ENCODE peak calls at places on chromosomes 7 and 10, in eight cellular contexts. One of them, this sample, is unnamed.

GRCh38 chr10:118594392-118595063 is 920 bp downstream of the PRLHR start:
- DNase-seq in IMR-90: peak; percentile 21
- DNase-seq in heart right ventricle: peak; percentile 26
- DNase-seq in stomach: no peak
- DNase-seq in esophagus squamous epithelium: no peak
- DNase-seq in fibroblast of lung: peak; percentile 28
- DNase-seq in body of pancreas: peak; percentile 44
- DNase-seq in T-helper 17 cell: no peak
- DNase-seq in this sample: peak; percentile 91

GRCh38 chr10:77392236-77392721 is 245.3 kb downstream of the KCNMA1 start:
- DNase-seq in fibroblast of lung: peak; percentile 59
- DNase-seq in heart right ventricle: no peak
- DNase-seq in IMR-90: peak; percentile 60
- DNase-seq in stomach: no peak
- DNase-seq in body of pancreas: no peak
- DNase-seq in esophagus squamous epithelium: no peak
- DNase-seq in T-helper 17 cell: no peak
- DNase-seq in this sample: no peak

GRCh38 chr7:1775389-1775788 is 105.3 kb downstream of the ELFN1 start:
- DNase-seq in fibroblast of lung: no peak
- DNase-seq in IMR-90: no peak
- DNase-seq in esophagus squamous epithelium: no peak
- DNase-seq in body of pancreas: no peak
- DNase-seq in heart right ventricle: no peak
- DNase-seq in stomach: no peak
- DNase-seq in T-helper 17 cell: no peak
- DNase-seq in this sample: no peak

GRCh38 chr7:41403291-41403690 is 299.6 kb downstream of the INHBA start:
- DNase-seq in IMR-90: no peak
- DNase-seq in T-helper 17 cell: no peak
- DNase-seq in esophagus squamous epithelium: no peak
- DNase-seq in heart right ventricle: no peak
- DNase-seq in body of pancreas: no peak
- DNase-seq in stomach: no peak
- DNase-seq in fibroblast of lung: no peak
- DNase-seq in this sample: no peak

GRCh38 chr7:40646717-40647116 is 511.9 kb downstream of the SUGCT start:
- DNase-seq in heart right ventricle: no peak
- DNase-seq in IMR-90: peak; percentile 18
- DNase-seq in esophagus squamous epithelium: no peak
- DNase-seq in body of pancreas: no peak
- DNase-seq in T-helper 17 cell: no peak
- DNase-seq in fibroblast of lung: no peak
- DNase-seq in stomach: no peak
- DNase-seq in this sample: no peak

GRCh38 chr7:32515890-32516550 is 20.7 kb downstream of the AVL9 start:
- DNase-seq in stomach: no peak
- DNase-seq in fibroblast of lung: no peak
- DNase-seq in IMR-90: peak; percentile 27
- DNase-seq in esophagus squamous epithelium: no peak
- DNase-seq in body of pancreas: no peak
- DNase-seq in heart right ventricle: no peak
- DNase-seq in T-helper 17 cell: no peak
- DNase-seq in this sample: no peak

GRCh38 chr7:157425761-157426160 is 89.0 kb downstream of the DNAJB6 start:
- DNase-seq in fibroblast of lung: no peak
- DNase-seq in heart right ventricle: no peak
- DNase-seq in body of pancreas: no peak
- DNase-seq in IMR-90: no peak
- DNase-seq in esophagus squamous epithelium: no peak
- DNase-seq in stomach: no peak
- DNase-seq in T-helper 17 cell: no peak
- DNase-seq in this sample: no peak

GRCh38 chr10:70404906-70405824 is 1.2 kb downstream of the EIF4EBP2 start:
- DNase-seq in T-helper 17 cell: no peak
- DNase-seq in esophagus squamous epithelium: no peak
- DNase-seq in fibroblast of lung: peak; percentile 99
- DNase-seq in IMR-90: peak; percentile 96
- DNase-seq in body of pancreas: peak; percentile 78
- DNase-seq in stomach: peak; percentile 74
- DNase-seq in heart right ventricle: peak; percentile 71
- DNase-seq in this sample: peak; percentile 97

GRCh38 chr10:102837230-102837721 is at the start of gene CYP17A1:
- DNase-seq in T-helper 17 cell: no peak
- DNase-seq in heart right ventricle: no peak
- DNase-seq in body of pancreas: peak; percentile 78
- DNase-seq in esophagus squamous epithelium: no peak
- DNase-seq in stomach: peak; percentile 76
- DNase-seq in fibroblast of lung: no peak
- DNase-seq in IMR-90: no peak
- DNase-seq in this sample: no peak

GRCh38 chr10:75531571-75532031 is 100.2 kb downstream of the LRMDA start:
- DNase-seq in IMR-90: no peak
- DNase-seq in stomach: no peak
- DNase-seq in T-helper 17 cell: no peak
- DNase-seq in esophagus squamous epithelium: no peak
- DNase-seq in heart right ventricle: no peak
- DNase-seq in fibroblast of lung: no peak
- DNase-seq in body of pancreas: no peak
- DNase-seq in this sample: no peak

GRCh38 chr10:85611746-85612377 is 754.7 kb downstream of the GRID1 start:
- DNase-seq in fibroblast of lung: no peak
- DNase-seq in stomach: no peak
- DNase-seq in T-helper 17 cell: no peak
- DNase-seq in IMR-90: no peak
- DNase-seq in esophagus squamous epithelium: no peak
- DNase-seq in body of pancreas: no peak
- DNase-seq in heart right ventricle: no peak
- DNase-seq in this sample: no peak

GRCh38 chr10:31381766-31382316 is 62.8 kb downstream of the ZEB1 start:
- DNase-seq in IMR-90: peak; percentile 55
- DNase-seq in fibroblast of lung: peak; percentile 32
- DNase-seq in stomach: no peak
- DNase-seq in esophagus squamous epithelium: no peak
- DNase-seq in T-helper 17 cell: no peak
- DNase-seq in heart right ventricle: no peak
- DNase-seq in body of pancreas: no peak
- DNase-seq in this sample: peak; percentile 67

GRCh38 chr7:114459574-114459973 is 45.0 kb downstream of the FOXP2 start:
- DNase-seq in IMR-90: no peak
- DNase-seq in T-helper 17 cell: no peak
- DNase-seq in heart right ventricle: no peak
- DNase-seq in body of pancreas: no peak
- DNase-seq in fibroblast of lung: no peak
- DNase-seq in esophagus squamous epithelium: no peak
- DNase-seq in stomach: no peak
- DNase-seq in this sample: no peak

GRCh38 chr10:104937528-104937927 is 296.4 kb downstream of the SORCS3 start:
- DNase-seq in heart right ventricle: no peak
- DNase-seq in body of pancreas: peak; percentile 91
- DNase-seq in stomach: no peak
- DNase-seq in fibroblast of lung: peak; percentile 69
- DNase-seq in esophagus squamous epithelium: no peak
- DNase-seq in T-helper 17 cell: no peak
- DNase-seq in IMR-90: peak; percentile 7
- DNase-seq in this sample: no peak

GRCh38 chr7:151375530-151376217 is 34.1 kb downstream of the NUB1 start:
- DNase-seq in fibroblast of lung: no peak
- DNase-seq in stomach: no peak
- DNase-seq in body of pancreas: no peak
- DNase-seq in IMR-90: no peak
- DNase-seq in esophagus squamous epithelium: no peak
- DNase-seq in heart right ventricle: no peak
- DNase-seq in T-helper 17 cell: no peak
- DNase-seq in this sample: peak; percentile 74

GRCh38 chr7:70016044-70016770 is 417.9 kb downstream of the AUTS2 start:
- DNase-seq in IMR-90: peak; percentile 0
- DNase-seq in fibroblast of lung: peak; percentile 61
- DNase-seq in stomach: no peak
- DNase-seq in T-helper 17 cell: no peak
- DNase-seq in heart right ventricle: no peak
- DNase-seq in body of pancreas: no peak
- DNase-seq in esophagus squamous epithelium: no peak
- DNase-seq in this sample: no peak

GRCh38 chr7:45999541-45999940 is 78.5 kb upstream of the IGFBP3 start:
- DNase-seq in fibroblast of lung: no peak
- DNase-seq in IMR-90: no peak
- DNase-seq in T-helper 17 cell: no peak
- DNase-seq in heart right ventricle: no peak
- DNase-seq in stomach: no peak
- DNase-seq in esophagus squamous epithelium: no peak
- DNase-seq in body of pancreas: no peak
- DNase-seq in this sample: no peak

GRCh38 chr7:54823776-54824175 is 64.8 kb upstream of the SEC61G start:
- DNase-seq in fibroblast of lung: no peak
- DNase-seq in stomach: no peak
- DNase-seq in T-helper 17 cell: no peak
- DNase-seq in body of pancreas: no peak
- DNase-seq in heart right ventricle: no peak
- DNase-seq in IMR-90: no peak
- DNase-seq in esophagus squamous epithelium: no peak
- DNase-seq in this sample: no peak
- H3K9me3 ChIP-seq in fibroblast of lung: no peaks in the 10 kb centered on the region
- H3K9me3 ChIP-seq in stomach: no peaks in the 10 kb centered on the region
- H3K9me3 ChIP-seq in T-helper 17 cell: no peaks in the 10 kb centered on the region
- H3K9me3 ChIP-seq in body of pancreas: no peaks in the 10 kb centered on the region
- H3K9me3 ChIP-seq in heart right ventricle: peaks cover 14% of the 10 kb centered on the region
- H3K9me3 ChIP-seq in IMR-90: no peaks in the 10 kb centered on the region
- H3K9me3 ChIP-seq in esophagus squamous epithelium: no peaks in the 10 kb centered on the region
- H3K9me3 ChIP-seq in this sample: no peaks in the 10 kb centered on the region

DNA sequence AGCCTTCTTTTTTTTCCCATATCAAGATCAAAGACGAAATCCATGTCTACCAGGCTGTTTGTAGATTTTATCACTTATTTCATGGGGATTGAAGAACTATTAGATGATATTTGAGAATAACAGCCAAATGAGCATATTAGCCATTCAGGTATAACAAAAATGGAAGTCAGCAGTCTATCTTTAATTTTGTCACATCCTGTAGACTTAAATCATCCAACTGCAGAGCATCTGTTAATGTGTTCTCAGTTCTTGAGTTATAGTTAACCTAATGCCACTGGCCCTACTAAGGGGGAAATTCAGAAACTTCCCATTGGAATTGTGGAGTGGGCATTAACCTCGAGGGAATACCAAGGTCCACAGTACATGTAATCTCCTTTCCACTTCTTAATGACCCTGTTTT is 380.1 kb downstream of the CNTNAP2 start:
- DNase-seq in body of pancreas: no peak
- DNase-seq in fibroblast of lung: no peak
- DNase-seq in T-helper 17 cell: no peak
- DNase-seq in stomach: no peak
- DNase-seq in heart right ventricle: no peak
- DNase-seq in esophagus squamous epithelium: no peak
- DNase-seq in IMR-90: no peak
- DNase-seq in this sample: no peak
- H3K9me3 ChIP-seq in body of pancreas: no peaks in the 10 kb centered on the region
- H3K9me3 ChIP-seq in fibroblast of lung: no peaks in the 10 kb centered on the region
- H3K9me3 ChIP-seq in T-helper 17 cell: no peaks in the 10 kb centered on the region
- H3K9me3 ChIP-seq in stomach: peaks cover 26% of the 10 kb centered on the region
- H3K9me3 ChIP-seq in heart right ventricle: peaks cover 34% of the 10 kb centered on the region
- H3K9me3 ChIP-seq in esophagus squamous epithelium: peaks cover 3% of the 10 kb centered on the region
- H3K9me3 ChIP-seq in IMR-90: peaks cover 3% of the 10 kb centered on the region
- H3K9me3 ChIP-seq in this sample: no peaks in the 10 kb centered on the region

DNA sequence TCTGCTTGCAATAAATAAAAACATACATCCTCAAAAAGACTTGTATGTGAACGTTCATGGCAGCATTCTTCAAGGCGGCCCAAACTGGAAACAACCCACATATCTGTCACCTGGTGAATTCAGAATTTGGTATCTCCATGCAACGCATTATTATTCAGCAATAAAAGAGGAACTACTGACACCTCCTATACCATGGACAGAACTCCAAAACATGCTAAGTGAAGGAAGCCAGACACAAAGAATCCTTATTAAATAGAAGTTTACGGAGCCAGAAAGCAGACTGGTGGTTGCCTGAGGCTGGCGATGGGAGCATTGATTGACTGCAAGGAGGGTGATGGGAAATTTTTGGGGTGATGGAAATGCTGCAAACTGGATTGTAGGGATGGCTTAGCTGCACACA is 530.8 kb upstream of the DPP6 start:
- DNase-seq in esophagus squamous epithelium: no peak
- DNase-seq in fibroblast of lung: no peak
- DNase-seq in IMR-90: no peak
- DNase-seq in body of pancreas: no peak
- DNase-seq in heart right ventricle: no peak
- DNase-seq in T-helper 17 cell: no peak
- DNase-seq in stomach: no peak
- DNase-seq in this sample: no peak
- H3K9me3 ChIP-seq in esophagus squamous epithelium: no peaks in the 10 kb centered on the region
- H3K9me3 ChIP-seq in fibroblast of lung: no peaks in the 10 kb centered on the region
- H3K9me3 ChIP-seq in IMR-90: peaks cover 31% of the 10 kb centered on the region
- H3K9me3 ChIP-seq in body of pancreas: no peaks in the 10 kb centered on the region
- H3K9me3 ChIP-seq in heart right ventricle: no peaks in the 10 kb centered on the region
- H3K9me3 ChIP-seq in T-helper 17 cell: no peaks in the 10 kb centered on the region
- H3K9me3 ChIP-seq in stomach: no peaks in the 10 kb centered on the region
- H3K9me3 ChIP-seq in this sample: no peaks in the 10 kb centered on the region

GRCh38 chr7:13800694-13801448 is 188.6 kb downstream of the ETV1 start:
- DNase-seq in heart right ventricle: no peak
- DNase-seq in IMR-90: peak; percentile 96
- DNase-seq in T-helper 17 cell: no peak
- DNase-seq in body of pancreas: no peak
- DNase-seq in esophagus squamous epithelium: no peak
- DNase-seq in fibroblast of lung: peak; percentile 69
- DNase-seq in stomach: peak; percentile 42
- DNase-seq in this sample: no peak

GRCh38 chr7:13802651-13803050 is 186.8 kb downstream of the ETV1 start:
- DNase-seq in T-helper 17 cell: no peak
- DNase-seq in fibroblast of lung: no peak
- DNase-seq in body of pancreas: no peak
- DNase-seq in IMR-90: no peak
- DNase-seq in esophagus squamous epithelium: no peak
- DNase-seq in heart right ventricle: no peak
- DNase-seq in stomach: no peak
- DNase-seq in this sample: no peak

GRCh38 chr7:13797545-13797944 is 191.9 kb downstream of the ETV1 start:
- DNase-seq in esophagus squamous epithelium: no peak
- DNase-seq in IMR-90: no peak
- DNase-seq in body of pancreas: no peak
- DNase-seq in stomach: no peak
- DNase-seq in fibroblast of lung: no peak
- DNase-seq in heart right ventricle: no peak
- DNase-seq in T-helper 17 cell: no peak
- DNase-seq in this sample: peak; percentile 5

GRCh38 chr7:13801669-13802068 is 187.8 kb downstream of the ETV1 start:
- DNase-seq in esophagus squamous epithelium: no peak
- DNase-seq in heart right ventricle: no peak
- DNase-seq in fibroblast of lung: peak; percentile 9
- DNase-seq in IMR-90: peak; percentile 15
- DNase-seq in T-helper 17 cell: no peak
- DNase-seq in stomach: no peak
- DNase-seq in body of pancreas: no peak
- DNase-seq in this sample: no peak

DNA sequence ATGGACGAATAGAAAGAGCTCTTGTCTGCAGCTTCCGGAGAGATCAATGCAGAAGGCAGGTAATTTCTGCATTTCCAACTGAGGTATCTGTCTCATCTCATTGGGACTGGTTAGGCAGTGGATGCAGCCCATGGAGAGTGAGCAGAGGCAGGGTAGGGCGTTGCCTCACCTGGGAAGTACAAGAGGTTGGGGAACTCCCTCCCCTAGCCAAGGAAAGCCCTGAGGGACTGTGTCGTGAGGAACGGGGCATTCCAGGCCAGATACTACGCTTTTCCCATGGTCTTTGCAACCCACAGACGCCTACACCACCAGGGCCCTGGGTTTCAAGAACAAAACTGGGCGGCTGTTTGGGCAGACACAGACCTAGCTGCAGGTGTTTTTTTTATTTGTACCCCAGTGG is 186.3 kb downstream of the ETV1 start:
- DNase-seq in body of pancreas: no peak
- DNase-seq in IMR-90: no peak
- DNase-seq in esophagus squamous epithelium: no peak
- DNase-seq in T-helper 17 cell: no peak
- DNase-seq in stomach: no peak
- DNase-seq in fibroblast of lung: no peak
- DNase-seq in heart right ventricle: no peak
- DNase-seq in this sample: no peak
- H3K9me3 ChIP-seq in body of pancreas: no peaks in the 10 kb centered on the region
- H3K9me3 ChIP-seq in IMR-90: no peaks in the 10 kb centered on the region
- H3K9me3 ChIP-seq in esophagus squamous epithelium: no peaks in the 10 kb centered on the region
- H3K9me3 ChIP-seq in T-helper 17 cell: no peaks in the 10 kb centered on the region
- H3K9me3 ChIP-seq in stomach: peaks cover 3% of the 10 kb centered on the region
- H3K9me3 ChIP-seq in fibroblast of lung: no peaks in the 10 kb centered on the region
- H3K9me3 ChIP-seq in heart right ventricle: no peaks in the 10 kb centered on the region
- H3K9me3 ChIP-seq in this sample: no peaks in the 10 kb centered on the region

This sample was measured in osteoblast.